ENCODE peak calls at places on chromosomes 6 and 20, in ten cellular contexts. C is foreskin fibroblast, S is RWPE1, Z is cardiac muscle cell, D is T-helper 1 cell, K is breast epithelium, U is iPS-NIHi11, B is lung microvascular endothelial cell, A is ureter, M is progenitor cell of endocrine pancreas. R is an unnamed sample.
A peak's percentile ranks its signal among the peaks of the same experiment; 100 is the strongest.

GRCh38 chr6:168999392-168999791 is 254.3 kb downstream of the THBS2 start:
- DNase-seq in C (no peak), S (peak; percentile 90), Z (no peak), D (no peak), K (no peak), U (no peak), B (no peak), A (no peak), M (no peak), R (no peak)

GRCh38 chr6:151001387-151002063 is 136.0 kb downstream of the MTHFD1L start:
- DNase-seq in C (no peak), S (no peak), Z (no peak), D (no peak), K (no peak), U (no peak), B (no peak), A (no peak), M (no peak), R (no peak)

GRCh38 chr20:3670511-3670910 is 7.3 kb upstream of the GFRA4 start:
- DNase-seq in C (peak; percentile 77), S (no peak), Z (peak; percentile 76), D (no peak), K (no peak), U (peak; percentile 47), B (no peak), A (no peak), M (no peak), R (no peak)

GRCh38 chr20:34150616-34151015 is 38.6 kb upstream of the EIF2S2 start:
- DNase-seq in C (no peak), S (no peak), Z (no peak), D (no peak), K (no peak), U (no peak), B (no peak), A (no peak), M (no peak), R (no peak)

GRCh38 chr20:8121666-8122065 is 10.4 kb upstream of the PLCB1 start:
- DNase-seq in C (no peak), S (no peak), Z (no peak), D (no peak), K (no peak), U (no peak), B (no peak), A (no peak), M (no peak), R (no peak)

GRCh38 chr6:44078795-44079671 is 48.2 kb downstream of the MRPL14 start:
- DNase-seq in C (peak; percentile 85), S (peak; percentile 68), Z (peak; percentile 79), D (peak; percentile 65), K (no peak), U (peak; percentile 72), B (peak; percentile 81), A (peak; percentile 87), M (peak; percentile 70), R (no peak)

GRCh38 chr6:4928426-4928825 is 75.4 kb downstream of the RPP40 start:
- DNase-seq in C (peak; percentile 62), S (no peak), Z (no peak), D (no peak), K (no peak), U (no peak), B (no peak), A (no peak), M (no peak), R (no peak)

GRCh38 chr20:63112491-63113219 is 103.3 kb downstream of the YTHDF1 start:
- DNase-seq in C (no peak), S (no peak), Z (no peak), D (no peak), K (no peak), U (no peak), B (no peak), A (no peak), M (no peak), R (no peak)

GRCh38 chr6:13261464-13261994 is 66.8 kb downstream of the TBC1D7 start:
- DNase-seq in C (no peak), S (no peak), Z (no peak), D (no peak), K (no peak), U (no peak), B (no peak), A (no peak), M (no peak), R (no peak)

GRCh38 chr20:38880952-38881735 is 45.1 kb upstream of the FAM83D start:
- DNase-seq in C (no peak), S (no peak), Z (no peak), D (no peak), K (no peak), U (no peak), B (no peak), A (no peak), M (no peak), R (no peak)

GRCh38 chr6:112910256-112910655 is 563.1 kb downstream of the RFPL4B start:
- DNase-seq in C (peak; percentile 57), S (no peak), Z (no peak), D (no peak), K (no peak), U (no peak), B (no peak), A (no peak), M (no peak), R (no peak)

GRCh38 chr20:59933296-59933848 is at the start of gene SYCP2:
- DNase-seq in C (peak; percentile 70), S (peak; percentile 92), Z (no peak), D (peak; percentile 59), K (peak; percentile 36), U (peak; percentile 61), B (peak; percentile 61), A (no peak), M (no peak), R (no peak)

GRCh38 chr6:134432036-134432435 is 114.1 kb upstream of the SGK1 start:
- DNase-seq in C (no peak), S (no peak), Z (no peak), D (no peak), K (no peak), U (no peak), B (no peak), A (no peak), M (no peak), R (no peak)

GRCh38 chr6:119096683-119097310 is 18.3 kb upstream of the FAM184A start:
- DNase-seq in C (peak; percentile 22), S (peak; percentile 57), Z (no peak), D (no peak), K (peak; percentile 90), U (no peak), B (no peak), A (peak; percentile 88), M (no peak), R (no peak)

GRCh38 chr6:20640181-20640580 is 105.9 kb downstream of the CDKAL1 start:
- DNase-seq in C (no peak), S (no peak), Z (no peak), D (no peak), K (no peak), U (no peak), B (no peak), A (no peak), M (no peak), R (peak; percentile 48)

GRCh38 chr20:37500311-37500710 is 20.7 kb upstream of the NNAT start:
- DNase-seq in C (no peak), S (no peak), Z (no peak), D (no peak), K (no peak), U (no peak), B (no peak), A (no peak), M (no peak), R (no peak)

GRCh38 chr6:10510592-10511367 is 10.4 kb upstream of the GCNT2 start:
- DNase-seq in C (peak; percentile 63), S (peak; percentile 71), Z (peak; percentile 88), D (peak; percentile 28), K (peak; percentile 53), U (peak; percentile 76), B (peak; percentile 88), A (peak; percentile 67), M (peak; percentile 40), R (peak; percentile 64)

GRCh38 chr6:112041535-112041934 is 12.4 kb upstream of the CCN6 start:
- DNase-seq in C (no peak), S (no peak), Z (no peak), D (no peak), K (no peak), U (no peak), B (no peak), A (no peak), M (no peak), R (no peak)

GRCh38 chr6:148367418-148368024 is 24.9 kb downstream of the SASH1 start:
- DNase-seq in C (peak; percentile 83), S (peak; percentile 52), Z (no peak), D (no peak), K (peak; percentile 73), U (peak; percentile 42), B (peak; percentile 99), A (no peak), M (no peak), R (no peak)

GRCh38 chr20:23889775-23890187 is 10.2 kb upstream of the CST5 start:
- DNase-seq in C (peak; percentile 71), S (peak; percentile 32), Z (peak; percentile 76), D (peak; percentile 49), K (no peak), U (peak; percentile 65), B (peak; percentile 56), A (peak; percentile 74), M (peak; percentile 66), R (no peak)

GRCh38 chr6:148455225-148455624 is 112.6 kb downstream of the SASH1 start:
- DNase-seq in C (peak; percentile 80), S (no peak), Z (no peak), D (no peak), K (no peak), U (no peak), B (peak; percentile 97), A (no peak), M (no peak), R (no peak)

GRCh38 chr20:1673424-1673823 is 15.8 kb upstream of the SIRPG start:
- DNase-seq in C (no peak), S (no peak), Z (no peak), D (no peak), K (no peak), U (no peak), B (no peak), A (no peak), M (no peak), R (no peak)

GRCh38 chr20:2729791-2730190 is 37.2 kb downstream of the EBF4 start:
- DNase-seq in C (no peak), S (no peak), Z (no peak), D (no peak), K (no peak), U (no peak), B (no peak), A (no peak), M (no peak), R (no peak)

GRCh38 chr6:150334790-150335783 is 33.7 kb upstream of the IYD start:
- DNase-seq in C (peak; percentile 83), S (peak; percentile 60), Z (peak; percentile 62), D (no peak), K (peak; percentile 25), U (peak; percentile 52), B (peak; percentile 90), A (peak; percentile 55), M (peak; percentile 22), R (no peak)

GRCh38 chr6:34816635-34817301 is 24.9 kb downstream of the BLTP3A start:
- DNase-seq in C (no peak), S (no peak), Z (no peak), D (no peak), K (no peak), U (no peak), B (no peak), A (no peak), M (no peak), R (no peak)

GRCh38 chr20:41734506-41734945 is 116.3 kb upstream of the CHD6 start:
- DNase-seq in C (peak; percentile 57), S (peak; percentile 85), Z (peak; percentile 52), D (peak; percentile 8), K (no peak), U (peak; percentile 81), B (peak; percentile 59), A (peak; percentile 47), M (peak; percentile 38), R (no peak)

GRCh38 chr6:166906376-166907044 is 49.8 kb downstream of the RNASET2 start:
- DNase-seq in C (no peak), S (no peak), Z (no peak), D (no peak), K (no peak), U (no peak), B (no peak), A (no peak), M (no peak), R (no peak)

GRCh38 chr6:34240329-34241248 is 3.9 kb downstream of the HMGA1 start:
- DNase-seq in C (no peak), S (no peak), Z (no peak), D (no peak), K (no peak), U (no peak), B (no peak), A (peak; percentile 35), M (no peak), R (no peak)